ENCODE peak calls at places on chromosome 6, in five cellular contexts. W is mesenchymal stem cell, R is neuronal stem cell, H is H9, J is H1. C is an unnamed sample.
A peak's percentile ranks its signal among the peaks of the same experiment; 100 is the strongest.

GRCh38 chr6:24854077-24854670 is 55.5 kb upstream of the ARMH2 start:
- DNase-seq in R (no peak), J (no peak), W (no peak), H (no peak), C (no peak)

GRCh38 chr6:7196685-7197283 is 89.0 kb downstream of the RREB1 start:
- DNase-seq in W (no peak), J (no peak), R (no peak), H (no peak), C (no peak)

GRCh38 chr6:111588366-111588765 is 17.3 kb downstream of the TRAF3IP2 start:
- DNase-seq in R (no peak), J (no peak), H (no peak), W (no peak), C (no peak)

GRCh38 chr6:22437665-22438064 is 131.7 kb upstream of the HDGFL1 start:
- DNase-seq in H (no peak), R (no peak), W (no peak), J (no peak), C (no peak)

GRCh38 chr6:166237611-166238010 is 70.0 kb upstream of the TBXT start:
- DNase-seq in R (no peak), J (no peak), H (no peak), W (no peak), C (no peak)

GRCh38 chr6:2915150-2915549 is 12.0 kb upstream of the SERPINB9 start:
- DNase-seq in R (no peak), H (peak; percentile 15), J (no peak), W (no peak), C (no peak)

GRCh38 chr6:111846511-111847409 is 26.5 kb downstream of the FYN start:
- DNase-seq in H (no peak), J (no peak), W (no peak), R (no peak), C (no peak)

GRCh38 chr6:19723533-19723932 is 113.6 kb upstream of the ID4 start:
- DNase-seq in H (no peak), R (no peak), W (peak; percentile 76), J (no peak), C (peak; percentile 6)

GRCh38 chr6:70901324-70901723 is 55.5 kb downstream of the B3GAT2 start:
- DNase-seq in W (no peak), R (no peak), H (no peak), J (no peak), C (peak; percentile 33)

GRCh38 chr6:109434456-109434855 is 6.0 kb downstream of the PPIL6 start:
- DNase-seq in H (no peak), R (no peak), W (peak; percentile 22), J (no peak), C (no peak)

GRCh38 chr6:90691823-90692222 is 105.0 kb upstream of the MAP3K7 start:
- DNase-seq in W (no peak), R (no peak), H (no peak), J (no peak), C (peak; percentile 53)

GRCh38 chr6:29908341-29908662 is 34.0 kb upstream of the HLA-A start:
- DNase-seq in R (no peak), H (no peak), W (no peak), J (no peak), C (no peak)

DNA sequence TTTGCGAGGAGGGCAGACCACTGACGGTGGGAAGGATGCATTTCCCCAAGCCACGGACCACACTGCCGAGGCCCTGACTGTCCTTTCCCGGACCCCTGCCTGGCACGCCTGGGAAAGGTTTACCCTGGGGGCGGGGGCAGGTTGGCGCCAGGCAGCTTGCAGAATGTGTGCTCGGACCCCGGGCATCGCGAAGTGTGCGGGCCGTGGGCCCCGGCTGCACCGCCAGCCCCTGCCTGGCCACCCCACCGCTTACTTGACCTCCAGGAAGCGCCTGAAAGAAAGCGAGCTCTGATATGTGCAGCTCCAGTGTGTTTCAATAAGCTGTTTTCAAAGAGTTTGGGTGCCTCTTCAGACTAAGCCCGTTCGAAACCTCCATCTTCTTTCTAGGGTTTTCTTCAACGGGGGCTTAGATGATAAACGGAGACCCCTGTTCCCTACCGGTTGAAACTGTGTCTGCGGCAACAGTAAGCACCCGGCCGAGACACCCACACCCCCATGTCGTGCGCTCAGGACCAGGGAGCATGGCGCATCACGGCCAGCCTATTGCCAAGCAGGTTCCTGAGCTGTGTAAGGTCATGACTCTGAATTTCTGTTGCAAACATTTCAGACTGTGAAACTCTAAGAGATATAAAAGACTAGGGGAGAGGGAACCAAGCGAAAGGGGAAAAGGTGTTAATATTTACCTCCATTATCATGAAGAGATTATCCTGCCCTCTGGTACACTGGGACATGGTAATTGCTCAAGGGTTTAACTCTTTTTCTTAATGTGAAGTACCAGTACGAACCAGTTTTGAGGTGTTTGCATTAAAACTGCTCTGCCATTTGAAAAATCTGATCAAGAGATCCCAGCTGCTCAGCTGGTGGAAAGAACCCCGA is 231.2 kb upstream of the FOXQ1 start:
- DNase-seq in H (no peak), J (no peak), R (no peak), W (no peak), C (no peak)
- H3K4ac ChIP-seq in H (no peak overlapping the region), J (no peak overlapping the region), R (no peak overlapping the region), W (no peak overlapping the region), C (no peak overlapping the region)

DNA sequence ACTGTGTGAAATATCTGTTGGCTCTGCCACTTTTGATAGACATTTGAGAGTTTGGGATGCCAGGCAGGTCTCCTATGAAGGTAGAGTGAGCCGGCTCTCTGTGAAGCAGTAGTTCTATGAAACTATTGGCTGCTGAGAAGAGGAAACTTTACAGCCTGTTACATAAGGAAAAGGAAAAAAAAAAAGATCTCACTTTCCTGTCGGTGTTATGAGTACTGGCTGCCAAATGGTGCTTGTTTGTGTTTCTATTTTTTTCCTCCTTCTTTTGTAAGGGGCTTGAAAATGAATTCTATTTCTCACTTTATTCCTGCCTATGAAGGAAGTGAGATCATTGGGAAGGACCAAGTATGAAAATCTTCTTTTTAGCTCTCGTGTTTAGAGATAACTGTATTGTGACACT is 73.1 kb upstream of the CLDN20 start:
- DNase-seq in J (no peak), H (no peak), W (no peak), R (no peak), C (no peak)
- H3K4ac ChIP-seq in J (no peak overlapping the region), H (no peak overlapping the region), W (no peak overlapping the region), R (no peak overlapping the region), C (no peak overlapping the region)

DNA sequence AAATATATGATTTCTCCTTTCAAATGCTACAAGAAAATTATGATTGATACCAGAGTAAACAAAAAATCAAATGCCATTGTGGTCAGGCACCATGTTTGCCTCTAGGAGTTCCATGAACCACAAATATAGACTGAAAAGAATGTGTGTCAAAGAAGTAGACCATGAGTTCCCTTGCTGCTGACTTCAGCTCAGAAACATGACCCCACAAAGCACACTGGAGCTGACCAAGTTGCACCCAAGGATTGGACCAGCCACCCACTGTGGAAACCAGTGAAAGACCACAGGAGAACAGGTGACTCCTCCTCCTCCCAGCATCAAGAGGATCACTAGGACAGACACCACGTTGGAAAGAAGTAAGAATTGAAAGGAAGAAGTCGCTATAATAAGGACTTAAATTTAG is 90.8 kb upstream of the TENT5A start:
- DNase-seq in J (no peak), H (no peak), R (no peak), W (no peak), C (no peak)
- H3K4ac ChIP-seq in J (no peak overlapping the region), H (no peak overlapping the region), R (no peak overlapping the region), W (no peak overlapping the region), C (no peak overlapping the region)

GRCh38 chr6:42300185-42300584 is 82.5 kb upstream of the MRPS10 start:
- DNase-seq in R (no peak), W (no peak), J (no peak), H (no peak), C (no peak)

GRCh38 chr6:42297661-42298060 is 80.0 kb upstream of the MRPS10 start:
- DNase-seq in R (no peak), W (no peak), J (no peak), H (no peak), C (peak; percentile 11)

GRCh38 chr6:42301986-42302385 is 84.3 kb upstream of the MRPS10 start:
- DNase-seq in W (no peak), R (no peak), H (no peak), J (no peak), C (no peak)

GRCh38 chr6:42302441-42302840 is 84.8 kb upstream of the MRPS10 start:
- DNase-seq in R (no peak), J (no peak), W (no peak), H (no peak), C (no peak)

DNA sequence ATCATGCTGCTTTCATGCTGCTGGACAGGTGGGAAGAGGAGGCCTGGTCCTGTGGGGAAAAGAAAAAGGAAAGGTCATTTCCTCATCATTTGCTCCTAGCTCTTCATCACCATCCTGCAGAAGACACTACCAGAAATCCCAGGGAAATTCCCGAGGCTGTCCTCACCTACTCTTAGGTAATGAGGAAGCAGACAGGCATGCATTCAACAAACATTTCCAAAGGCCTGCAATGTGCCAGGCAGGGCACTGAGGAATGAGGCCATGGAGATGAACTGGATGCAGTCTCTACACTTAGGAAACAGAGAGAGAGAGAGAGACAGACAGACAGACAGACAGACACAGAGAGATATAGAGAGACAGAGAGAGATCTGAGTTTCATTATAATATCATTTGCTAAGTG is 83.0 kb upstream of the MRPS10 start:
- DNase-seq in R (no peak), H (no peak), J (no peak), W (no peak), C (no peak)
- H3K4ac ChIP-seq in R (no peak overlapping the region), H (no peak overlapping the region), J (no peak overlapping the region), W (no peak overlapping the region), C (no peak overlapping the region)